ENCODE peak calls at places on chromosomes 5 and 9, in six cellular contexts. C is breast epithelium; W is GM23338; A is CD8-positive, alpha-beta memory T cell; O is left ventricle myocardium inferior; Y is NT2/D1. X is an unnamed sample. For H3K27me3, the result is how much of the 10 kb centered on the place peaks cover.

GRCh38 chr5:172188893-172189692 is 1.1 kb upstream of the STK10 start:
- DNase-seq in C (no peak), W (peak), A (no peak), O (no peak), Y (no peak), X (peak)

GRCh38 chr9:68949271-68950000 is 64.5 kb downstream of the PRKACG start:
- DNase-seq in C (no peak), W (no peak), A (peak), O (peak), Y (no peak), X (no peak)

GRCh38 chr5:72252574-72253155 is 67.4 kb downstream of the MRPS27 start:
- DNase-seq in C (no peak), W (no peak), A (no peak), O (no peak), Y (no peak), X (no peak)

GRCh38 chr5:28512648-28513047 is 1474.3 kb upstream of the CDH9 start:
- DNase-seq in C (no peak), W (no peak), A (no peak), O (no peak), Y (no peak), X (no peak)

GRCh38 chr5:175653763-175654162 is 4.1 kb upstream of the HRH2 start:
- DNase-seq in C (no peak), W (no peak), A (no peak), O (no peak), Y (no peak), X (no peak)

GRCh38 chr5:100840364-100840763 is 62.7 kb downstream of the ST8SIA4 start:
- DNase-seq in C (no peak), W (no peak), A (no peak), O (no peak), Y (no peak), X (no peak)

GRCh38 chr9:113484258-113484730 is 20.8 kb downstream of the RGS3 start:
- DNase-seq in C (no peak), W (no peak), A (no peak), O (peak), Y (no peak), X (no peak)

GRCh38 chr5:61783481-61783880 is 451.4 kb downstream of the ZSWIM6 start:
- DNase-seq in C (no peak), W (peak), A (no peak), O (no peak), Y (no peak), X (no peak)

GRCh38 chr5:36607114-36607561 is 732 bp downstream of the SLC1A3 start:
- DNase-seq in C (no peak), W (peak), A (no peak), O (peak), Y (no peak), X (no peak)

GRCh38 chr5:172558076-172558990 is 82.7 kb upstream of the NEURL1B start:
- DNase-seq in C (no peak), W (no peak), A (no peak), O (peak), Y (no peak), X (no peak)

GRCh38 chr5:151562019-151562707 is 29.0 kb downstream of the FAT2 start:
- DNase-seq in C (no peak), W (peak), A (no peak), O (no peak), Y (peak), X (peak)

GRCh38 chr5:76025069-76025468 is 58.1 kb upstream of the SV2C start:
- DNase-seq in C (no peak), W (no peak), A (no peak), O (no peak), Y (no peak), X (no peak)

GRCh38 chr5:79225026-79225425 is 10.9 kb upstream of the JMY start:
- DNase-seq in C (no peak), W (no peak), A (no peak), O (no peak), Y (no peak), X (no peak)

GRCh38 chr9:14027114-14027812 is 286.7 kb downstream of the NFIB start:
- DNase-seq in C (peak), W (no peak), A (no peak), O (peak), Y (no peak), X (peak)

GRCh38 chr9:5799314-5799713 is 33.6 kb downstream of the ERMP1 start:
- DNase-seq in C (no peak), W (peak), A (no peak), O (no peak), Y (peak), X (peak)

GRCh38 chr5:2517451-2517850 is 234.0 kb downstream of the IRX2 start:
- DNase-seq in C (no peak), W (no peak), A (no peak), O (no peak), Y (no peak), X (no peak)

GRCh38 chr5:53335115-53335514 is 145.3 kb upstream of the FST start:
- DNase-seq in C (no peak), W (peak), A (no peak), O (no peak), Y (no peak), X (no peak)

GRCh38 chr9:111013250-111013649 is 25.0 kb downstream of the LPAR1 start:
- DNase-seq in C (no peak), W (no peak), A (no peak), O (no peak), Y (no peak), X (no peak)

GRCh38 chr5:147393866-147394265 is 116.0 kb downstream of the DPYSL3 start:
- DNase-seq in C (no peak), W (peak), A (no peak), O (no peak), Y (no peak), X (peak)

GRCh38 chr9:13690595-13690994 is 411.1 kb upstream of the MPDZ start:
- DNase-seq in C (no peak), W (no peak), A (no peak), O (no peak), Y (no peak), X (no peak)

GRCh38 chr9:36902861-36903524 is 131.1 kb downstream of the PAX5 start:
- DNase-seq in C (no peak), W (no peak), A (no peak), O (no peak), Y (no peak), X (no peak)

GRCh38 chr9:86720893-86721698 is 226.2 kb downstream of the GAS1 start:
- DNase-seq in C (no peak), W (peak), A (no peak), O (no peak), Y (no peak), X (peak)

DNA sequence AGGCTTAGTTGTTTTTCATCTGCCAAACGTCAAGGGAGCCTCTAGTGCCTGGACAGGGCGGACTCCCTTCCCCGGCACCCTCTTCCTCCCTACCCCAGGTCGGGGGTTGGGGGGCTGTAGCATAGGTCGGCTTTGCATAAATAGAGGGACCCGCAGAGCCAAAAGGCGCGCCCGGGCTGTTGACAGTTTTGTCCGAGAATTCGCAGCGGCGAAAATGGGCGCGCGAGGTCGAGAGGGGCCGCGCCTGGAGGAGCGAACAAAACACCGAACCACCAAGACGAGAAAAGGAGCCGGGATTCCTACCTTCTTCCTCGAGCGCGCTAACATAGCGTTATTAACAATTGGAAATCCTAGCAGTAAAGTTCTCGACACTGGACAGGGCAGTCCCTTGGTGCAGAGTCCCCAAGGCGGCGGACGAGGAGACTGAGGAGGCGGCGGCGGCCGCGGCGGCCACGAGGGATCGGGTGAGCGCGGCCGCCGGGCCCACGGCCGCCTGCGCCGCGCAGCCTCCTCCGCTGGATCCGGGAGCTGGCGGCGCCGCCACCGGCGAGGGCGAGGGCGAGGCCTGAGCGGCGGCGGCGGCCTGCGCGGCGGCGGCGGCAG is 1.8 kb downstream of the FOXD1 start:
- DNase-seq in C (no peak), W (peak), A (no peak), O (no peak), Y (no peak), X (peak)
- H3K27me3 ChIP-seq in C (half or more), W (half or more), A (half or more), O (half or more), Y (half or more), X (half or more)

GRCh38 chr5:141680178-141680577 is 1.9 kb downstream of the ARAP3 start:
- DNase-seq in C (no peak), W (no peak), A (no peak), O (no peak), Y (no peak), X (no peak)

GRCh38 chr5:141681295-141681694 is 735 bp downstream of the ARAP3 start:
- DNase-seq in C (no peak), W (no peak), A (no peak), O (no peak), Y (no peak), X (no peak)

GRCh38 chr5:141683596-141684161 is 1.6 kb upstream of the ARAP3 start:
- DNase-seq in C (no peak), W (no peak), A (no peak), O (no peak), Y (no peak), X (no peak)

GRCh38 chr5:141681695-141682641 is at the start of gene ARAP3:
- DNase-seq in C (peak), W (peak), A (no peak), O (peak), Y (no peak), X (peak)

GRCh38 chr5:141680751-141681201 is 1.3 kb downstream of the ARAP3 start:
- DNase-seq in C (no peak), W (peak), A (no peak), O (peak), Y (peak), X (peak)
- H3K4me3 ChIP-seq in C (peak), W (peak), A (no peak), O (peak), Y (peak), X (peak)

GRCh38 chr9:77021928-77022782 is 2.7 kb downstream of the FOXB2 start:
- DNase-seq in C (no peak), W (peak), A (no peak), O (no peak), Y (no peak), X (peak)

GRCh38 chr9:77020438-77021264 is 1.2 kb downstream of the FOXB2 start:
- DNase-seq in C (no peak), W (peak), A (no peak), O (no peak), Y (no peak), X (peak)

GRCh38 chr9:77019810-77020437 is 469 bp downstream of the FOXB2 start:
- DNase-seq in C (no peak), W (no peak), A (no peak), O (no peak), Y (no peak), X (peak)

GRCh38 chr9:77022783-77023440 is 3.5 kb downstream of the FOXB2 start:
- DNase-seq in C (no peak), W (peak), A (no peak), O (no peak), Y (no peak), X (peak)

DNA sequence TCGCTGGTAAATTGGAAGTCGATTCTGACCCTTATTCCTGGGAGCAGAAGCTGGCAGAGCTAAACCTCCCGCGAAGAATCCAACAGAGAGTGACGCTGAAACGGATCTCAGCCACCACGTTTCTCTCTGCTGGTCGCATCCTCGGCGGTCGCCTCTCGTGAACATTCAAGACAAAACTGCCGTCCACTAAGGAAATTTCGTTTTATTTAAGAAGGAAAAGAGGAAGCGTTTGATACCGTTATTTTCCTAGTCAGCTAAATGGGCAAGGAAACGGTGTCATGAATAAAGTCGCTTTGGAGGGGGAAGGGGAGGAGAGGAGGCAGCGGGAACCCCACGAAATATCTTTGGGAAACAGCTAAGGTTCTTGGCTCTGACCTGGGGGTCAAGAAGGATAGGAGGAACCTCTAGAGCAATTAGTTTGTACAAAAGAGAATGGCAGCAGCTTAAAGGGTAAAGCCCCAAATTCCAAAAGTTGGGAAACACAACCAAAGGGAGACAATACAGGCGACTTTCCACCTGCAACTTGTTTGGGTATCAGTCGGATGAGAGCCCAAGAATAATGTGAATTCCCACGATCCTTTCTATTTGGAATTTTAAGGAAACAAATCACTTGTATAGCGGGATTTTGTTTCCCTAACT is 2.0 kb downstream of the FOXB2 start:
- DNase-seq in C (no peak), W (no peak), A (no peak), O (no peak), Y (no peak), X (peak)
- H3K27me3 ChIP-seq in C (half or more), W (half or more), A (under half), O (half or more), Y (half or more), X (half or more)

GRCh38 chr9:136511670-136512592 is 29.1 kb upstream of the SEC16A start:
- DNase-seq in C (no peak), W (no peak), A (no peak), O (peak), Y (no peak), X (peak)
- H3K4me3 ChIP-seq in C (no peak), W (no peak), A (no peak), O (peak), Y (no peak), X (no peak)

DNA sequence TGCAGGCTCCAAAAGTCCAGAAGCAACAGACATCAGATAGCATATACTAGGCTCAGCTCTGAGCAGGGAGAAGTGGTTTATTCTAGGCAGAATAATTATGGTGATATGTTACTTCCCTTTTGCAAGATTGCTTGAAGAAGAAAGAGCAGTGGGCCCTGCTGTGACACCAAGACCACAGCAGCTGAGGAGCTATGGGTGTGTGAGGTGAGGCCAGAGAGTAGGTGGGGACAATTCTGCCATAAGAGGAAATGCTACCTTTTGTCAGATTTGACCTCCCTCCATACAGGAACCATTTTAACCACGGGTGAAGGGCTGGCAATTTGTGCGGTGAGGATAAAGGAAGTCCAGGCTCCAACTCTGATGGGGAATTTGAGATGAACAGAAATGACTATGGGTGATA is 51.3 kb downstream of the TNFSF15 start:
- DNase-seq in C (no peak), W (no peak), A (no peak), O (no peak), Y (no peak), X (no peak)
- H3K27me3 ChIP-seq in C (under half), W (under half), A (under half), O (under half), Y (under half), X (under half)

GRCh38 chr9:129783516-129784361 is 19.2 kb upstream of the TOR1B start:
- DNase-seq in C (peak), W (peak), A (peak), O (peak), Y (peak), X (peak)

GRCh38 chr9:129779560-129780190 is 23.3 kb upstream of the TOR1B start:
- DNase-seq in C (no peak), W (no peak), A (no peak), O (no peak), Y (no peak), X (no peak)

GRCh38 chr9:129785866-129786265 is 17.1 kb upstream of the TOR1B start:
- DNase-seq in C (no peak), W (no peak), A (no peak), O (no peak), Y (no peak), X (no peak)

GRCh38 chr9:129778469-129778868 is 24.5 kb upstream of the TOR1B start:
- DNase-seq in C (no peak), W (no peak), A (no peak), O (no peak), Y (no peak), X (no peak)

GRCh38 chr9:129781991-129782390 is 21.0 kb upstream of the TOR1B start:
- DNase-seq in C (no peak), W (no peak), A (no peak), O (no peak), Y (no peak), X (no peak)
- H3K4me3 ChIP-seq in C (no peak), W (no peak), A (no peak), O (no peak), Y (no peak), X (no peak)

X was measured in H7.